ENCODE peak calls at places on chromosomes 1 and 21, in eight cellular contexts. One of them, this sample, is unnamed.

GRCh38 chr1:46806196-46807020 is 7.6 kb downstream of the CYP4B1 start:
- DNase-seq in stomach: peak; percentile 28
- DNase-seq in A549: no peak
- DNase-seq in IMR-90: no peak
- DNase-seq in body of pancreas: peak; percentile 53
- DNase-seq in Peyer's patch: no peak
- DNase-seq in K562: no peak
- DNase-seq in HepG2: no peak
- DNase-seq in this sample: no peak

GRCh38 chr1:26278303-26278702 is 1.6 kb upstream of the SH3BGRL3 start:
- DNase-seq in stomach: peak; percentile 68
- DNase-seq in A549: no peak
- DNase-seq in IMR-90: peak; percentile 77
- DNase-seq in body of pancreas: no peak
- DNase-seq in Peyer's patch: peak; percentile 83
- DNase-seq in K562: peak; percentile 20
- DNase-seq in HepG2: no peak
- DNase-seq in this sample: no peak

GRCh38 chr21:46585191-46585953 is 19.5 kb downstream of the S100B start:
- DNase-seq in stomach: no peak
- DNase-seq in A549: no peak
- DNase-seq in IMR-90: no peak
- DNase-seq in body of pancreas: no peak
- DNase-seq in Peyer's patch: no peak
- DNase-seq in K562: no peak
- DNase-seq in HepG2: no peak
- DNase-seq in this sample: no peak

GRCh38 chr1:25796807-25797458 is 3.1 kb upstream of the SELENON start:
- DNase-seq in stomach: peak; percentile 91
- DNase-seq in A549: peak; percentile 36
- DNase-seq in IMR-90: peak; percentile 77
- DNase-seq in body of pancreas: peak; percentile 88
- DNase-seq in Peyer's patch: peak; percentile 86
- DNase-seq in K562: peak; percentile 88
- DNase-seq in HepG2: peak; percentile 59
- DNase-seq in this sample: peak; percentile 86

GRCh38 chr1:32361674-32362473 is 411 bp downstream of the FAM229A start:
- DNase-seq in stomach: peak; percentile 49
- DNase-seq in A549: no peak
- DNase-seq in IMR-90: no peak
- DNase-seq in body of pancreas: peak; percentile 53
- DNase-seq in Peyer's patch: peak; percentile 65
- DNase-seq in K562: no peak
- DNase-seq in HepG2: no peak
- DNase-seq in this sample: peak; percentile 88

GRCh38 chr1:935751-936231 is 12.1 kb downstream of the SAMD11 start:
- DNase-seq in stomach: no peak
- DNase-seq in A549: no peak
- DNase-seq in IMR-90: no peak
- DNase-seq in body of pancreas: no peak
- DNase-seq in Peyer's patch: no peak
- DNase-seq in K562: peak; percentile 70
- DNase-seq in HepG2: no peak
- DNase-seq in this sample: no peak

GRCh38 chr1:46991083-46991923 is 32.2 kb upstream of the CYP4X1 start:
- DNase-seq in stomach: no peak
- DNase-seq in A549: no peak
- DNase-seq in IMR-90: no peak
- DNase-seq in body of pancreas: no peak
- DNase-seq in Peyer's patch: no peak
- DNase-seq in K562: peak; percentile 25
- DNase-seq in HepG2: peak; percentile 33
- DNase-seq in this sample: no peak

GRCh38 chr1:205396972-205397616 is 24.8 kb downstream of the LEMD1 start:
- DNase-seq in stomach: no peak
- DNase-seq in A549: peak; percentile 61
- DNase-seq in IMR-90: peak; percentile 43
- DNase-seq in body of pancreas: peak; percentile 27
- DNase-seq in Peyer's patch: no peak
- DNase-seq in K562: peak; percentile 68
- DNase-seq in HepG2: peak; percentile 64
- DNase-seq in this sample: no peak

GRCh38 chr21:34582506-34583150 is 32.3 kb downstream of the RCAN1 start:
- DNase-seq in stomach: no peak
- DNase-seq in A549: peak; percentile 8
- DNase-seq in IMR-90: peak; percentile 65
- DNase-seq in body of pancreas: no peak
- DNase-seq in Peyer's patch: no peak
- DNase-seq in K562: peak; percentile 31
- DNase-seq in HepG2: peak; percentile 37
- DNase-seq in this sample: no peak

GRCh38 chr1:92483442-92484170 is 3.1 kb downstream of the GFI1 start:
- DNase-seq in stomach: no peak
- DNase-seq in A549: no peak
- DNase-seq in IMR-90: no peak
- DNase-seq in body of pancreas: peak; percentile 75
- DNase-seq in Peyer's patch: peak; percentile 71
- DNase-seq in K562: no peak
- DNase-seq in HepG2: no peak
- DNase-seq in this sample: no peak

GRCh38 chr21:30482130-30482529 is 2.0 kb upstream of the KRTAP19-1 start:
- DNase-seq in stomach: no peak
- DNase-seq in A549: no peak
- DNase-seq in IMR-90: no peak
- DNase-seq in body of pancreas: no peak
- DNase-seq in Peyer's patch: no peak
- DNase-seq in K562: no peak
- DNase-seq in HepG2: no peak
- DNase-seq in this sample: no peak

GRCh38 chr1:8424539-8425116 is 106.7 kb downstream of the SLC45A1 start:
- DNase-seq in stomach: peak; percentile 77
- DNase-seq in A549: no peak
- DNase-seq in IMR-90: no peak
- DNase-seq in body of pancreas: peak; percentile 78
- DNase-seq in Peyer's patch: peak; percentile 81
- DNase-seq in K562: peak; percentile 56
- DNase-seq in HepG2: no peak
- DNase-seq in this sample: peak; percentile 45

GRCh38 chr1:41238311-41239094 is 3.6 kb downstream of the SCMH1 start:
- DNase-seq in stomach: no peak
- DNase-seq in A549: no peak
- DNase-seq in IMR-90: peak; percentile 35
- DNase-seq in body of pancreas: no peak
- DNase-seq in Peyer's patch: no peak
- DNase-seq in K562: peak; percentile 59
- DNase-seq in HepG2: peak; percentile 77
- DNase-seq in this sample: no peak

GRCh38 chr1:3876716-3877115 is 19.4 kb downstream of the DFFB start:
- DNase-seq in stomach: no peak
- DNase-seq in A549: no peak
- DNase-seq in IMR-90: no peak
- DNase-seq in body of pancreas: no peak
- DNase-seq in Peyer's patch: no peak
- DNase-seq in K562: no peak
- DNase-seq in HepG2: no peak
- DNase-seq in this sample: no peak

GRCh38 chr1:154193821-154194220 is 1.9 kb upstream of the TPM3 start:
- DNase-seq in stomach: peak; percentile 46
- DNase-seq in A549: no peak
- DNase-seq in IMR-90: no peak
- DNase-seq in body of pancreas: peak; percentile 88
- DNase-seq in Peyer's patch: no peak
- DNase-seq in K562: no peak
- DNase-seq in HepG2: peak; percentile 52
- DNase-seq in this sample: peak; percentile 12

GRCh38 chr1:154198756-154199562 is 7.1 kb upstream of the TPM3 start:
- DNase-seq in stomach: no peak
- DNase-seq in A549: peak; percentile 82
- DNase-seq in IMR-90: peak; percentile 69
- DNase-seq in body of pancreas: peak; percentile 42
- DNase-seq in Peyer's patch: no peak
- DNase-seq in K562: peak; percentile 76
- DNase-seq in HepG2: peak; percentile 71
- DNase-seq in this sample: no peak

GRCh38 chr1:154199563-154199879 is 6.6 kb downstream of the CFAP141 start:
- DNase-seq in stomach: no peak
- DNase-seq in A549: no peak
- DNase-seq in IMR-90: peak; percentile 29
- DNase-seq in body of pancreas: no peak
- DNase-seq in Peyer's patch: no peak
- DNase-seq in K562: peak; percentile 18
- DNase-seq in HepG2: peak; percentile 56
- DNase-seq in this sample: no peak
- H3K4me3 ChIP-seq in stomach: no peak overlapping the region
- H3K4me3 ChIP-seq in A549: no peak overlapping the region
- H3K4me3 ChIP-seq in IMR-90: no peak overlapping the region
- H3K4me3 ChIP-seq in body of pancreas: no peak overlapping the region
- H3K4me3 ChIP-seq in Peyer's patch: no peak overlapping the region
- H3K4me3 ChIP-seq in K562: no peak overlapping the region
- H3K4me3 ChIP-seq in HepG2: peak overlapping the region; percentile 51
- H3K4me3 ChIP-seq in this sample: no peak overlapping the region

DNA sequence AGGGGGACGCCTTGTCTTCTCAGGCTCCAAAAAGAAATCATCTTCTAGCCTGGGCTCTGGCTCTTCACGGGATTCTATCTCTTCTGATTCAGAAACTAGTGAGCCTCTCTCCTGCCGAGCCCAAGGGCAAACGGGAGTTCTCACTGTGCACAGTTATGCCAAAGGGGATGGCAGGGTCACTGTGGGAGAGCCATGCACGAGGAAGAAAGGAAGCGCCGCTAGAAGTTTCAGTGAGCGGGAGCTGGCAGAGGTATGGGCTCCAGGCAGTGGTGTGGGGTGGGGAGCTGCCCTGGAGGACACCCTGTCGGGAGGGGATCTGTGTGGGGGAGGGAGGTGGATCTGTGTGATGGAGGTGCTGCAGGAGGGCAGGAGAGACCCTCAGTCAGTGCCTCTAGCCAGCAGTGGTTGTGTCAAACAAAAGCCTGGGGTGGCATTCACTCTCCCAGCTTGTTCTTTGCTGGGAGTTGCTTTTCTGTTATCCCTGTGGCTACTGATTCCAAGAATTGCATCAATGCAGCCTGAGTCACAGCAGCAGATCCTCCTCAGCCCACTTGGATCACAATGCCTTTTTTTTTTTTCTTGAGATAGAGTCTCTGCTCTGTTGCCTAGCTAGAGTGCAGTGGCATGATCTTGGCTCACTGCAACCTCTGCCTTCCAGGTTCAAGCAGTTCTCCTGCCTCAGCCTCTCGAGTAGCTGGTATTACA is 21.8 kb downstream of the KDM4A start:
- DNase-seq in stomach: no peak
- DNase-seq in A549: no peak
- DNase-seq in IMR-90: peak; percentile 82
- DNase-seq in body of pancreas: no peak
- DNase-seq in Peyer's patch: no peak
- DNase-seq in K562: no peak
- DNase-seq in HepG2: no peak
- DNase-seq in this sample: no peak
- TF ChIP-seq POLR2A in stomach: no peak
- TF ChIP-seq POLR2A in A549: no peak
- TF ChIP-seq POLR2A in IMR-90: no peak
- TF ChIP-seq POLR2A in body of pancreas: no peak
- TF ChIP-seq POLR2A in Peyer's patch: no peak
- TF ChIP-seq POLR2A in K562: no peak
- TF ChIP-seq POLR2A in HepG2: no peak
- TF ChIP-seq POLR2A in this sample: no peak

GRCh38 chr1:169112241-169112640 is 5.8 kb downstream of the ATP1B1 start:
- DNase-seq in stomach: no peak
- DNase-seq in A549: no peak
- DNase-seq in IMR-90: peak; percentile 34
- DNase-seq in body of pancreas: peak; percentile 43
- DNase-seq in Peyer's patch: no peak
- DNase-seq in K562: no peak
- DNase-seq in HepG2: no peak
- DNase-seq in this sample: peak; percentile 37

GRCh38 chr1:169111472-169111871 is 5.0 kb downstream of the ATP1B1 start:
- DNase-seq in stomach: no peak
- DNase-seq in A549: no peak
- DNase-seq in IMR-90: no peak
- DNase-seq in body of pancreas: no peak
- DNase-seq in Peyer's patch: no peak
- DNase-seq in K562: no peak
- DNase-seq in HepG2: no peak
- DNase-seq in this sample: no peak

GRCh38 chr1:169110265-169110664 is 3.8 kb downstream of the ATP1B1 start:
- DNase-seq in stomach: peak; percentile 65
- DNase-seq in A549: no peak
- DNase-seq in IMR-90: no peak
- DNase-seq in body of pancreas: no peak
- DNase-seq in Peyer's patch: no peak
- DNase-seq in K562: no peak
- DNase-seq in HepG2: no peak
- DNase-seq in this sample: no peak

GRCh38 chr1:169109561-169110134 is 3.2 kb downstream of the ATP1B1 start:
- DNase-seq in stomach: peak; percentile 87
- DNase-seq in A549: peak; percentile 83
- DNase-seq in IMR-90: peak; percentile 92
- DNase-seq in body of pancreas: peak; percentile 78
- DNase-seq in Peyer's patch: peak; percentile 60
- DNase-seq in K562: no peak
- DNase-seq in HepG2: peak; percentile 97
- DNase-seq in this sample: peak; percentile 58

DNA sequence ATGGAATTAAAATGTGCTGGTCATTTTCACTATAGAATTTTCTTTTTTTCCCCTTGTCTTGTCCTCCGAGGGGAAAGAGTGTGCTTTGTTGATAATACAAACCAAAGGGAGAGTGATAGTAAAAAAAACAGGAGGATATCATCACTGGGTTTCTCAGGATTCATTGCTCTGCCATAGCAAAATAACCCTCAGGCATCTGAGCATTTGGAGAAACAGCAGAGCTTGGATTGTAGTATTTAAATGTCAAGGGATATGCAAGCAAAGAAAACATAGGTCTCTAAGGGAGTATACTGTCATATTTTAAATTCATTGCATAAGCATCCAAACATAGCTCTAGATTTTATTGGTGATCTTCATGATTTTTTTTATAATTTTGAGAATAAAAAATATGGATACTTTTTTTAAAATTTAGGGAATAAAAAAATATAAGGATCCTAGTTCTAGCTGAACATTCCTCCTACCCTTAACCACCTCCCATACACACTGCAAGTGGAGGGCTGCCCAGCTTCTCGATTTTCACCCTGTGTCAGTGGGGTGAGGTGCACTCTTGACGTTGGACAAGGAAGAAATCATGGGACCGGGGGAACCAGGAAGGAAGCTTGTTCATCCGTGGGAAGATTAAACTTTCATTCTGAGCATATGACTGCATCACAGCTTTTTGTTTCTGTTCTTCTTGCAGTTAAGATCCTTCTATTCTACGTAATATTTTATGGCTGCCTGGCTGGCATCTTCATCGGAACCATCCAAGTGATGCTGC is 4.4 kb downstream of the ATP1B1 start:
- DNase-seq in stomach: no peak
- DNase-seq in A549: no peak
- DNase-seq in IMR-90: peak; percentile 41
- DNase-seq in body of pancreas: no peak
- DNase-seq in Peyer's patch: no peak
- DNase-seq in K562: no peak
- DNase-seq in HepG2: no peak
- DNase-seq in this sample: no peak
- H3K4me3 ChIP-seq in stomach: peak overlapping the region; percentile 96
- H3K4me3 ChIP-seq in A549: peak overlapping the region; percentile 92
- H3K4me3 ChIP-seq in IMR-90: no peak overlapping the region
- H3K4me3 ChIP-seq in body of pancreas: no peak overlapping the region
- H3K4me3 ChIP-seq in Peyer's patch: peak overlapping the region; percentile 97
- H3K4me3 ChIP-seq in K562: no peak overlapping the region
- H3K4me3 ChIP-seq in HepG2: peak overlapping the region; percentile 95
- H3K4me3 ChIP-seq in this sample: peak overlapping the region; percentile 93

GRCh38 chr21:43203523-43204080 is 34.8 kb downstream of the CRYAA start:
- DNase-seq in stomach: no peak
- DNase-seq in A549: no peak
- DNase-seq in IMR-90: no peak
- DNase-seq in body of pancreas: no peak
- DNase-seq in Peyer's patch: no peak
- DNase-seq in K562: no peak
- DNase-seq in HepG2: no peak
- DNase-seq in this sample: no peak
- TF ChIP-seq POLR2A in stomach: no peak
- TF ChIP-seq POLR2A in A549: no peak
- TF ChIP-seq POLR2A in IMR-90: no peak
- TF ChIP-seq POLR2A in body of pancreas: no peak
- TF ChIP-seq POLR2A in Peyer's patch: no peak
- TF ChIP-seq POLR2A in K562: no peak
- TF ChIP-seq POLR2A in HepG2: no peak
- TF ChIP-seq POLR2A in this sample: no peak

This sample was measured in ovary.